ENCODE peak calls at places on chromosomes 3 and 15, in eight cellular contexts. L is A549; Z is hepatocyte; D is CD8-positive, alpha-beta memory T cell; Y is GM23248; T is caudate nucleus; I is sigmoid colon; O is heart right ventricle. B is an unnamed sample.

GRCh38 chr15:98304366-98304765 is 343.9 kb downstream of the ARRDC4 start:
- DNase-seq in L (no peak), Z (no peak), D (no peak), Y (no peak), T (no peak), I (no peak), O (no peak), B (no peak)

GRCh38 chr3:112104774-112105173 is 18.6 kb downstream of the C3orf52 start:
- DNase-seq in L (no peak), Z (no peak), D (no peak), Y (no peak), T (no peak), I (no peak), O (no peak), B (no peak)

GRCh38 chr15:69909719-69910444 is 187.8 kb downstream of the TLE3 start:
- DNase-seq in L (peak), Z (no peak), D (no peak), Y (no peak), T (no peak), I (no peak), O (no peak), B (no peak)

GRCh38 chr3:187242435-187242834 is 45.1 kb downstream of the RTP1 start:
- DNase-seq in L (no peak), Z (no peak), D (no peak), Y (peak), T (no peak), I (no peak), O (no peak), B (no peak)

GRCh38 chr15:98649621-98649995 is 1.3 kb downstream of the IGF1R start:
- DNase-seq in L (no peak), Z (peak), D (no peak), Y (peak), T (no peak), I (peak), O (peak), B (peak)

GRCh38 chr3:100352296-100353178 is 18.0 kb downstream of the NIT2 start:
- DNase-seq in L (no peak), Z (peak), D (no peak), Y (peak), T (no peak), I (no peak), O (no peak), B (no peak)

GRCh38 chr3:53498993-53499641 is 4.7 kb downstream of the CACNA1D start:
- DNase-seq in L (no peak), Z (peak), D (no peak), Y (no peak), T (no peak), I (no peak), O (no peak), B (no peak)

GRCh38 chr3:111627092-111627491 is 31.9 kb upstream of the ZBED2 start:
- DNase-seq in L (no peak), Z (no peak), D (no peak), Y (no peak), T (no peak), I (no peak), O (no peak), B (no peak)

GRCh38 chr3:101351834-101352233 is 31.5 kb upstream of the IMPG2 start:
- DNase-seq in L (no peak), Z (no peak), D (no peak), Y (peak), T (no peak), I (no peak), O (no peak), B (no peak)

GRCh38 chr3:24608701-24609387 is 114.2 kb upstream of the THRB start:
- DNase-seq in L (no peak), Z (no peak), D (no peak), Y (peak), T (no peak), I (no peak), O (no peak), B (no peak)

GRCh38 chr15:91553455-91553854 is 300.1 kb upstream of the SLCO3A1 start:
- DNase-seq in L (no peak), Z (no peak), D (no peak), Y (no peak), T (no peak), I (no peak), O (no peak), B (no peak)

GRCh38 chr15:78102211-78102610 is 9.8 kb downstream of the SH2D7 start:
- DNase-seq in L (no peak), Z (no peak), D (no peak), Y (no peak), T (no peak), I (no peak), O (no peak), B (no peak)

GRCh38 chr3:125611908-125612307 is 16.6 kb upstream of the OSBPL11 start:
- DNase-seq in L (no peak), Z (no peak), D (no peak), Y (no peak), T (no peak), I (no peak), O (no peak), B (no peak)

GRCh38 chr3:171875923-171876412 is 32.8 kb downstream of the TMEM212 start:
- DNase-seq in L (peak), Z (peak), D (no peak), Y (peak), T (no peak), I (no peak), O (no peak), B (no peak)

GRCh38 chr3:160876568-160877100 is 120.6 kb downstream of the PPM1L start:
- DNase-seq in L (no peak), Z (no peak), D (no peak), Y (no peak), T (no peak), I (no peak), O (no peak), B (no peak)
- H3K27ac ChIP-seq in L (no peak), Z (no peak), D (no peak), Y (no peak), T (no peak), I (no peak), O (no peak), B (no peak)

DNA sequence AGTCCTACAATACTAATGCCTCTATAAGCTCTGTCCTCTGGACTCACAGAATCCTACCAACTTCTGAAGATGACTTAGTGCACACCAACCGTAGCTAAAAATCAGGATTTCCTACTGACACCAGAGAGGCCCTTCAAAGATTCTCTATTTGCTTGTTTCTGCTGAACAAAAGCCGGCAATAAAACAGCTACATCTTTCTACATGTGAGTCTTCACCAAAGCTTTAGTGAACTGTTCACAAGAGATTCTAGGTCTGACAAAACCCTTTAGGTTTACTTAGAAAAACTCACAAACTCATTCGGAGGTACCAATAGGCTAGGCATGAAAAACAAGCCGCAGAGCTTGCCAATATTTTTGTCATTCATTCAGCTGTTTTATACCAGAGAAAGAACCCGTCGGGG is 7.0 kb downstream of the SATB1 start:
- DNase-seq in L (no peak), Z (no peak), D (no peak), Y (no peak), T (no peak), I (no peak), O (no peak), B (no peak)
- H3K27ac ChIP-seq in L (no peak), Z (peak), D (no peak), Y (no peak), T (no peak), I (peak), O (no peak), B (no peak)

GRCh38 chr3:184169896-184170875 is 4.5 kb upstream of the AP2M1 start:
- DNase-seq in L (no peak), Z (no peak), D (no peak), Y (no peak), T (no peak), I (no peak), O (no peak), B (no peak)

GRCh38 chr3:184166671-184167070 is 8.0 kb upstream of the AP2M1 start:
- DNase-seq in L (no peak), Z (no peak), D (no peak), Y (no peak), T (no peak), I (no peak), O (no peak), B (no peak)

GRCh38 chr3:184168363-184169120 is 6.1 kb upstream of the AP2M1 start:
- DNase-seq in L (no peak), Z (no peak), D (no peak), Y (peak), T (peak), I (no peak), O (no peak), B (no peak)

GRCh38 chr3:184165548-184165947 is 9.1 kb upstream of the AP2M1 start:
- DNase-seq in L (no peak), Z (no peak), D (no peak), Y (no peak), T (no peak), I (no peak), O (no peak), B (no peak)

GRCh38 chr3:184167786-184168185 is 6.9 kb upstream of the AP2M1 start:
- DNase-seq in L (no peak), Z (no peak), D (no peak), Y (no peak), T (no peak), I (no peak), O (no peak), B (no peak)
- H3K27ac ChIP-seq in L (no peak), Z (no peak), D (no peak), Y (peak), T (no peak), I (peak), O (peak), B (no peak)

GRCh38 chr3:64331605-64332004 is 106.3 kb upstream of the PRICKLE2 start:
- DNase-seq in L (no peak), Z (no peak), D (no peak), Y (no peak), T (no peak), I (no peak), O (no peak), B (no peak)

GRCh38 chr3:64329037-64329436 is 103.8 kb upstream of the PRICKLE2 start:
- DNase-seq in L (peak), Z (no peak), D (no peak), Y (no peak), T (no peak), I (no peak), O (no peak), B (no peak)

GRCh38 chr3:64332461-64333350 is 107.4 kb upstream of the PRICKLE2 start:
- DNase-seq in L (no peak), Z (no peak), D (no peak), Y (peak), T (no peak), I (no peak), O (no peak), B (no peak)

GRCh38 chr3:64321747-64322146 is 96.5 kb upstream of the PRICKLE2 start:
- DNase-seq in L (peak), Z (peak), D (no peak), Y (peak), T (no peak), I (no peak), O (no peak), B (no peak)

DNA sequence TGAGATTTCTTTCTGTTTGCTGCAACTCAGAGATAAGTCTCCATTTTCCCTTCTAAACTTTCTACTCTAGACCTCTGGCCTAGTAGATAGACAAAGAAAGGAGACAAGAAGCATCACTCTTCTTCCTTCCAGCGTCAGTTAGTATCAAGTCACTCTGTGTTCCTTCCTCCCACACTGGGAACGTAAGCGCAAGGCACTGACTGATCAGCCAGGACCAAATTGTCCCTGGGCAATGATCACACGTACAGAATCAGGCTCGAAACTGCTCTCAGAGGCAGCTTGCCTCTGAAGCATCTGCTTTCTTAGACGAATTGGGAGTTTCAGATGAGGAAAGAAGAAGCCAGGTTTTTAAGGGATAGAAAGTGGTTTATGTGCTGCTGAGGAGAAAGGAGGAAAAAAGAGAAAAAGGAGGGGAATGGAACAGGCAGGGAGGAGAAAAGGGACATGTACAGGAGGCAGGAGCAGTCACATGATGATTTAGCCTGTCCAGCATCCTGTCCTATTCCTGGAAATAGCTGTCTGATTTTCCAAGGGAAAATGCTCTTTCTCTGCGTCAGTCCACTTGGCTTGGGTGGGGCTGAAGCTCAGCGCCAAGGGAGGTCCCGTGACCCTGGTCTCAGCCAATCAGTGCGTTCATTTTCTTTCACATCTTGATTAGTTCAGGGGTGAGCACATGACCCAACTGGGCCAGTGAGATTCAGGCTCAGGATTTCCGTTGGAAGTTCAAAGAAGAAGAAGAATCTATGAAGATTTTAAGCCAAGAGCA is 102.0 kb upstream of the PRICKLE2 start:
- DNase-seq in L (no peak), Z (no peak), D (no peak), Y (peak), T (no peak), I (peak), O (peak), B (no peak)
- H3K27ac ChIP-seq in L (no peak), Z (peak), D (no peak), Y (peak), T (no peak), I (peak), O (peak), B (no peak)

GRCh38 chr3:177451940-177452484 is 254.7 kb upstream of the TBL1XR1 start:
- DNase-seq in L (no peak), Z (no peak), D (no peak), Y (peak), T (no peak), I (no peak), O (no peak), B (peak)

GRCh38 chr3:177447938-177448337 is 250.7 kb upstream of the TBL1XR1 start:
- DNase-seq in L (no peak), Z (no peak), D (no peak), Y (no peak), T (no peak), I (peak), O (no peak), B (no peak)

GRCh38 chr3:177451277-177451880 is 254.1 kb upstream of the TBL1XR1 start:
- DNase-seq in L (no peak), Z (no peak), D (no peak), Y (peak), T (no peak), I (no peak), O (no peak), B (no peak)

GRCh38 chr3:177446160-177446559 is 248.9 kb upstream of the TBL1XR1 start:
- DNase-seq in L (no peak), Z (no peak), D (no peak), Y (no peak), T (no peak), I (no peak), O (no peak), B (no peak)

DNA sequence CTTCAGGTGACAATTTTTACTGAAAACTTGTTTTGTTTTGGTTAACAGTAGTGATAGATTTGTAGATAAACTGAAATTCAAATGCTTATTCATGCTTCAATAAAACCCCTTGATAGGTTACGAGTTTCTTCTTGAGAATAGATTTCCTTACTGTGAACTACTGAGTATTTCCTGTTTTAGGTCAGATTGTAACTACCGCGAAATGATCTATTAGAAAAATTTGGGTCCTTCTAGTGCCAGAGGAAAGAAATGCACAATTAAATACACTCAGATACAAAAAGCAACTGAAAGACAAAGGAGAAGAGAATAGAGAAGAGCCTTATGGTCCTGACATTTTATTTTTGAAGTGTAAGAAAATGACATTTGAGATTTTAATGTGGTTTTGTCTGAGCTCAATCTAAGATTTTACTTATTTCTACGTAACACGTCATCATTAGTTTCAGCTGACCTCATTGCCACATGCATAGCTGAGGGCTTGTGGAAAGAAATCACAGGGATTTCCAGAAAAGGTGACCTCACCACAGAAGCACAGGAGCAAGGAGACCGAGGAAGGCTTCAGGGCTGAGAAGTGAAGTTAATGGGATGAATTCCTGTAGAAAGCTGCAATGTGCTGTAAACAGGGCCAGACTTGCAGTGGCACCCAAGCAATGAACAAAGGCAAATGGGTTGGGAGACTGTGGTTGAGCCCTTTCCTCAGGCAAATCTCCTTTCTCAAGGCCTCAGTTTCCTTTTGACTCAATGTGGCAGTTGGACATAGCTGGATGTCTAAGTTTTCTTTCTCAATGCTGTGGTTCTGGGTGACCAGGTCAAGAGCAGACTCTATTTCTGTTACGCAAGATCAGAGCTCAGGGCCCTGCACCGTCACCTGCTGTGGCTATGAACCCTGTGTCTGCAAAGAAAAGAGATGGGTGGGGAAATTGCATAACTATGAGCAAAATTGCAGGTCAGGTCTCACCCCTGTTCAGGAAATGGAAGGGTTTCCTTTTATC is 252.0 kb upstream of the TBL1XR1 start:
- DNase-seq in L (no peak), Z (peak), D (no peak), Y (no peak), T (no peak), I (no peak), O (no peak), B (peak)
- H3K27ac ChIP-seq in L (no peak), Z (peak), D (peak), Y (no peak), T (no peak), I (peak), O (no peak), B (peak)

B was measured in A673.